ENCODE peak calls at places on chromosomes 13 and 19, in ten cellular contexts. F, T, S, Z, Q, R, I, W, P and A are unnamed samples.

GRCh38 chr13:111980146-111980929 is 86.6 kb upstream of the SOX1 start:
- DNase-seq in F (no peak), T (no peak), S (no peak), Z (no peak), Q (no peak), R (no peak), I (no peak), W (no peak), P (no peak), A (no peak)

GRCh38 chr19:35013820-35014754 is 14.0 kb downstream of the GRAMD1A start:
- DNase-seq in F (no peak), T (no peak), S (peak), Z (no peak), Q (no peak), R (no peak), I (no peak), W (no peak), P (peak), A (peak)

GRCh38 chr19:35108730-35109129 is 6.9 kb upstream of the FXYD3 start:
- DNase-seq in F (no peak), T (no peak), S (no peak), Z (no peak), Q (no peak), R (no peak), I (no peak), W (no peak), P (no peak), A (no peak)

GRCh38 chr19:51079486-51080110 is 3.1 kb downstream of the KLK14 start:
- DNase-seq in F (no peak), T (peak), S (no peak), Z (no peak), Q (no peak), R (no peak), I (no peak), W (no peak), P (no peak), A (no peak)

GRCh38 chr19:35216026-35216832 is 12.3 kb downstream of the FAM187B start:
- DNase-seq in F (no peak), T (no peak), S (no peak), Z (no peak), Q (no peak), R (peak), I (no peak), W (no peak), P (no peak), A (peak)

GRCh38 chr19:9406798-9407352 is 28.5 kb downstream of the ZNF266 start:
- DNase-seq in F (no peak), T (peak), S (peak), Z (no peak), Q (peak), R (no peak), I (no peak), W (no peak), P (peak), A (peak)

GRCh38 chr19:41234512-41235208 is 15.6 kb downstream of the AXL start:
- DNase-seq in F (no peak), T (no peak), S (no peak), Z (no peak), Q (no peak), R (no peak), I (no peak), W (no peak), P (no peak), A (no peak)

GRCh38 chr19:40811478-40812341 is 12.7 kb downstream of the EGLN2 start:
- DNase-seq in F (no peak), T (no peak), S (no peak), Z (no peak), Q (no peak), R (peak), I (no peak), W (no peak), P (no peak), A (peak)

GRCh38 chr19:54551293-54551692 is 22.3 kb upstream of the LILRA2 start:
- DNase-seq in F (no peak), T (no peak), S (no peak), Z (no peak), Q (no peak), R (no peak), I (peak), W (no peak), P (no peak), A (no peak)

GRCh38 chr13:66210677-66211076 is 1019.5 kb downstream of the PCDH9 start:
- DNase-seq in F (no peak), T (no peak), S (no peak), Z (no peak), Q (no peak), R (no peak), I (no peak), W (peak), P (no peak), A (no peak)

GRCh38 chr19:10744222-10744847 is 26.5 kb downstream of the DNM2 start:
- DNase-seq in F (no peak), T (peak), S (no peak), Z (no peak), Q (no peak), R (no peak), I (no peak), W (no peak), P (no peak), A (no peak)

GRCh38 chr13:85651440-85651839 is 147.8 kb downstream of the SLITRK6 start:
- DNase-seq in F (no peak), T (no peak), S (peak), Z (no peak), Q (no peak), R (no peak), I (no peak), W (no peak), P (no peak), A (no peak)

GRCh38 chr19:20422616-20423205 is 142.9 kb downstream of the ZNF737 start:
- DNase-seq in F (no peak), T (no peak), S (no peak), Z (no peak), Q (no peak), R (no peak), I (no peak), W (no peak), P (no peak), A (no peak)

GRCh38 chr13:97182065-97182890 is 39.9 kb upstream of the MBNL2 start:
- DNase-seq in F (no peak), T (no peak), S (no peak), Z (no peak), Q (no peak), R (no peak), I (no peak), W (no peak), P (no peak), A (no peak)

GRCh38 chr13:50359779-50360178 is 344.5 kb downstream of the KCNRG start:
- DNase-seq in F (no peak), T (no peak), S (no peak), Z (no peak), Q (no peak), R (no peak), I (no peak), W (no peak), P (no peak), A (no peak)

GRCh38 chr13:74040200-74040599 is 94.0 kb downstream of the KLF12 start:
- DNase-seq in F (peak), T (peak), S (peak), Z (no peak), Q (peak), R (no peak), I (no peak), W (peak), P (peak), A (peak)

GRCh38 chr13:102814025-102814607 is 15.2 kb downstream of the BIVM start:
- DNase-seq in F (no peak), T (no peak), S (no peak), Z (no peak), Q (no peak), R (no peak), I (no peak), W (no peak), P (no peak), A (no peak)

GRCh38 chr19:44282846-44283245 is 22.0 kb downstream of the ZNF235 start:
- DNase-seq in F (no peak), T (no peak), S (no peak), Z (no peak), Q (no peak), R (no peak), I (no peak), W (no peak), P (no peak), A (no peak)

GRCh38 chr13:88979465-88980180 is 1308.5 kb downstream of the SLITRK5 start:
- DNase-seq in F (no peak), T (no peak), S (no peak), Z (no peak), Q (no peak), R (no peak), I (no peak), W (no peak), P (no peak), A (no peak)

GRCh38 chr19:7869910-7870511 is 4.2 kb downstream of the PRR36 start:
- DNase-seq in F (peak), T (peak), S (peak), Z (no peak), Q (peak), R (no peak), I (no peak), W (peak), P (peak), A (peak)

GRCh38 chr13:77697208-77698103 is at the start of gene SLAIN1:
- DNase-seq in F (peak), T (peak), S (peak), Z (peak), Q (peak), R (peak), I (no peak), W (peak), P (peak), A (peak)

GRCh38 chr19:2578391-2578826 is 102.5 kb downstream of the GADD45B start:
- DNase-seq in F (no peak), T (peak), S (no peak), Z (peak), Q (no peak), R (peak), I (no peak), W (peak), P (peak), A (peak)
- H3K27ac ChIP-seq in F (peak), T (peak), S (peak), Z (peak), Q (no peak), R (peak), I (no peak), W (peak), P (peak), A (peak)

DNA sequence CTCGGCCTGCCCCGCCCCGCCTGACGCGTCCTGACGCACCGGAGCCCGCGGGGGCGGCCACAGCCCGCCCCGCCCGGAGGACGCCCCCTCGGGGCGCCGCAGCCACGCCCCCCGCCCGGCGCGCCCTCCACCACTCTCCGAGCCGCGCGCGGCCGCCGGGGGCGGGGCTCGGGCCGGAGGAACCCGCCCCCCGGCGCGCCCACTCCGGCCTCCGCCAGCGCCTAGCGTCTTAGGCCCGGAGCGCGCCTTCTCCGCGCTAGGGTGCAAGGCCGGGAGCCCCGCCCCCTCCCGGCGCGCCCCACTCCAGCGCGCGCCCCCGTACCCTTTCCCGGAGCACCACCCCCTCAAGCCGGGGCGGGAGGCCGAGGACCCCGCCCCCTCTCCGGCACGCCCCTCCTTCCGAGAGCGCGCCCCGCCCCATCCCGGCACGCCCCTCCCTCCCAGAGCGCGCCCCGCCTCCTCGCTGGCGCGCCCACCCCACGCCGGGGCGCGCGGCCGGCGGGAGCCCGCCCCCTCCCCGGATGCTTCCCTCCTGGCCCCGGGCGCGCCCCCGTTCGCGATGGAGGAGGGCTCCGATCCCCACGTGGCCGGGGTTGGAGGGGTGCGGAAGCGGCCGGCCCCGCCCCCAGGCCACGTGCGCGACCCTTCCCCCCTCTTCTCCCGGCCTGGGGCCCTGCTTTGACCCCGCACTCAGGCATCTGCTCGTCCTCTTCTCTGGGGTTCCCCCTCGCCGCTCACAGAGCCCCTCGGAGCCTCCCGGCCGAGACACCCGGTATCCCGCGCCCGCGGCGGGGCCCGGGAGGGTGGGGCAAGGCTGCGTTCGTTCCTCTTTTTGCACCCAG is 480 bp upstream of the KLF16 start:
- DNase-seq in F (peak), T (peak), S (peak), Z (peak), Q (no peak), R (no peak), I (peak), W (peak), P (peak), A (peak)
- TF ChIP-seq POLR2A in F (peak), T (no peak), S (no peak), Z (no peak), Q (no peak), R (peak), I (peak), W (peak), P (peak), A (no peak)

GRCh38 chr13:42274386-42275097 is 2.6 kb downstream of the AKAP11 start:
- DNase-seq in F (no peak), T (no peak), S (no peak), Z (no peak), Q (no peak), R (no peak), I (no peak), W (no peak), P (no peak), A (no peak)

GRCh38 chr13:42275506-42275905 is 3.6 kb downstream of the AKAP11 start:
- DNase-seq in F (no peak), T (no peak), S (no peak), Z (no peak), Q (no peak), R (no peak), I (no peak), W (no peak), P (no peak), A (no peak)

GRCh38 chr13:42272776-42273175 is 824 bp downstream of the AKAP11 start:
- DNase-seq in F (no peak), T (no peak), S (no peak), Z (no peak), Q (no peak), R (no peak), I (no peak), W (no peak), P (no peak), A (no peak)

GRCh38 chr13:42276683-42277082 is 4.7 kb downstream of the AKAP11 start:
- DNase-seq in F (no peak), T (no peak), S (no peak), Z (no peak), Q (no peak), R (no peak), I (no peak), W (no peak), P (no peak), A (no peak)

GRCh38 chr13:42275098-42275471 is 3.1 kb downstream of the AKAP11 start:
- DNase-seq in F (no peak), T (no peak), S (no peak), Z (no peak), Q (no peak), R (no peak), I (peak), W (no peak), P (no peak), A (no peak)
- TF ChIP-seq POLR2AphosphoS5 in F (no peak), T (no peak), S (no peak), Z (no peak), Q (no peak), R (no peak), I (peak), W (no peak), P (no peak), A (peak)

GRCh38 chr13:40983725-40984669 is 35.1 kb downstream of the ELF1 start:
- DNase-seq in F (no peak), T (no peak), S (no peak), Z (no peak), Q (no peak), R (no peak), I (no peak), W (peak), P (no peak), A (no peak)
- H3K27ac ChIP-seq in F (peak), T (peak), S (peak), Z (peak), Q (no peak), R (peak), I (peak), W (peak), P (peak), A (peak)

DNA sequence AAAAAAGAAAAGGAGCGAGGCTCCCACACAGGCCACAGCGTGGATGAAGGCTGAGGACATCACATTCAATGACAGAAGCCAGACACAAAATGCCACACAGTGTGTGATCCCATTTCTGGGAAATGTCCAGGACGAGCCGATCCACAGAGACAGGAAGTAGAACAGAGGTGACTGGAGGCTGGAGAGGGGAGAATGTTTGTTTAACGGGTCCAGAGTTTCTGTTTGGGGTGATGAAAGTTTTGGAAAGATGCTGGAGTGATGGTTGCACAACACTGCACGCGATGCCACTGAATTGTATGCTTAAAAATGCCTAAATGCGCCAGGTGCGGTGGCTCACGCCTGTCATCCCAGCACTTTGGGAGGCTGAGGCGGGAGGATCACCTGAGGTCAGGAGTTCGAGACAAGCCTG is 650 bp upstream of the FUT5 start:
- DNase-seq in F (peak), T (no peak), S (no peak), Z (no peak), Q (no peak), R (no peak), I (no peak), W (no peak), P (no peak), A (no peak)
- TF ChIP-seq POLR2A in F (peak), T (no peak), S (no peak), Z (no peak), Q (no peak), R (no peak), I (no peak), W (no peak), P (no peak), A (no peak)